ENCODE peak calls at places on chromosome 15, in ten cellular contexts. One of them, this sample, is unnamed.
A peak's percentile ranks its signal among the peaks of the same experiment; 100 is the strongest.

GRCh38 chr15:67670647-67671305 is 128.3 kb downstream of the MAP2K5 start:
- DNase-seq in WTC11: no peak
- DNase-seq in D341Med: no peak
- DNase-seq in cardiac muscle cell: peak; percentile 7
- DNase-seq in cardiac fibroblast: no peak
- DNase-seq in CD4-positive, alpha-beta T cell: no peak
- DNase-seq in NCI-H1105 treated with DMSO at 0.1 percent for 48 hours: no peak
- DNase-seq in HTR-8/SVneo: no peak
- DNase-seq in dermis microvascular lymphatic vessel endothelial cell: no peak
- DNase-seq in RWPE1: no peak
- DNase-seq in this sample: no peak

GRCh38 chr15:92809880-92810361 is 90.2 kb upstream of the CHD2 start:
- DNase-seq in CD4-positive, alpha-beta T cell: peak; percentile 22
- DNase-seq in WTC11: no peak
- DNase-seq in D341Med: no peak
- DNase-seq in NCI-H1105 treated with DMSO at 0.1 percent for 48 hours: peak; percentile 37
- DNase-seq in dermis microvascular lymphatic vessel endothelial cell: peak; percentile 63
- DNase-seq in cardiac muscle cell: peak; percentile 63
- DNase-seq in cardiac fibroblast: peak; percentile 65
- DNase-seq in HTR-8/SVneo: no peak
- DNase-seq in RWPE1: no peak
- DNase-seq in this sample: peak; percentile 28

GRCh38 chr15:100947760-100948429 is 28.7 kb downstream of the LRRK1 start:
- DNase-seq in HTR-8/SVneo: no peak
- DNase-seq in CD4-positive, alpha-beta T cell: no peak
- DNase-seq in cardiac fibroblast: no peak
- DNase-seq in WTC11: peak; percentile 36
- DNase-seq in NCI-H1105 treated with DMSO at 0.1 percent for 48 hours: no peak
- DNase-seq in dermis microvascular lymphatic vessel endothelial cell: peak; percentile 25
- DNase-seq in D341Med: no peak
- DNase-seq in RWPE1: no peak
- DNase-seq in cardiac muscle cell: no peak
- DNase-seq in this sample: no peak

GRCh38 chr15:100241572-100242479 is 99.9 kb downstream of the ADAMTS17 start:
- DNase-seq in CD4-positive, alpha-beta T cell: no peak
- DNase-seq in NCI-H1105 treated with DMSO at 0.1 percent for 48 hours: peak; percentile 11
- DNase-seq in dermis microvascular lymphatic vessel endothelial cell: no peak
- DNase-seq in cardiac fibroblast: peak; percentile 51
- DNase-seq in cardiac muscle cell: peak; percentile 80
- DNase-seq in WTC11: no peak
- DNase-seq in RWPE1: peak; percentile 55
- DNase-seq in D341Med: no peak
- DNase-seq in HTR-8/SVneo: peak; percentile 34
- DNase-seq in this sample: no peak

GRCh38 chr15:33200444-33200843 is 5.9 kb upstream of the FMN1 start:
- DNase-seq in D341Med: no peak
- DNase-seq in HTR-8/SVneo: no peak
- DNase-seq in NCI-H1105 treated with DMSO at 0.1 percent for 48 hours: no peak
- DNase-seq in dermis microvascular lymphatic vessel endothelial cell: no peak
- DNase-seq in WTC11: no peak
- DNase-seq in cardiac muscle cell: no peak
- DNase-seq in RWPE1: no peak
- DNase-seq in CD4-positive, alpha-beta T cell: no peak
- DNase-seq in cardiac fibroblast: no peak
- DNase-seq in this sample: no peak

GRCh38 chr15:52254331-52254730 is 41.3 kb downstream of the MYO5C start:
- DNase-seq in CD4-positive, alpha-beta T cell: no peak
- DNase-seq in RWPE1: no peak
- DNase-seq in D341Med: no peak
- DNase-seq in dermis microvascular lymphatic vessel endothelial cell: no peak
- DNase-seq in HTR-8/SVneo: no peak
- DNase-seq in NCI-H1105 treated with DMSO at 0.1 percent for 48 hours: no peak
- DNase-seq in cardiac muscle cell: no peak
- DNase-seq in WTC11: no peak
- DNase-seq in cardiac fibroblast: peak; percentile 17
- DNase-seq in this sample: no peak

GRCh38 chr15:40075298-40076044 is 33.2 kb downstream of the BMF start:
- DNase-seq in HTR-8/SVneo: no peak
- DNase-seq in dermis microvascular lymphatic vessel endothelial cell: peak; percentile 61
- DNase-seq in RWPE1: no peak
- DNase-seq in cardiac fibroblast: no peak
- DNase-seq in D341Med: no peak
- DNase-seq in CD4-positive, alpha-beta T cell: no peak
- DNase-seq in cardiac muscle cell: no peak
- DNase-seq in NCI-H1105 treated with DMSO at 0.1 percent for 48 hours: no peak
- DNase-seq in WTC11: no peak
- DNase-seq in this sample: no peak

GRCh38 chr15:72135719-72136118 is 17.5 kb downstream of the SENP8 start:
- DNase-seq in D341Med: no peak
- DNase-seq in cardiac fibroblast: no peak
- DNase-seq in HTR-8/SVneo: no peak
- DNase-seq in WTC11: no peak
- DNase-seq in dermis microvascular lymphatic vessel endothelial cell: no peak
- DNase-seq in NCI-H1105 treated with DMSO at 0.1 percent for 48 hours: peak; percentile 97
- DNase-seq in RWPE1: no peak
- DNase-seq in CD4-positive, alpha-beta T cell: no peak
- DNase-seq in cardiac muscle cell: no peak
- DNase-seq in this sample: no peak

GRCh38 chr15:74788716-74789151 is 6.9 kb downstream of the CSK start:
- DNase-seq in HTR-8/SVneo: no peak
- DNase-seq in dermis microvascular lymphatic vessel endothelial cell: no peak
- DNase-seq in D341Med: no peak
- DNase-seq in cardiac muscle cell: no peak
- DNase-seq in cardiac fibroblast: no peak
- DNase-seq in WTC11: peak; percentile 48
- DNase-seq in CD4-positive, alpha-beta T cell: peak; percentile 45
- DNase-seq in RWPE1: no peak
- DNase-seq in NCI-H1105 treated with DMSO at 0.1 percent for 48 hours: no peak
- DNase-seq in this sample: peak; percentile 67

GRCh38 chr15:40594429-40594836 is 384 bp downstream of the KNL1 start:
- DNase-seq in cardiac muscle cell: peak; percentile 57
- DNase-seq in WTC11: peak; percentile 71
- DNase-seq in HTR-8/SVneo: peak; percentile 54
- DNase-seq in NCI-H1105 treated with DMSO at 0.1 percent for 48 hours: peak; percentile 59
- DNase-seq in CD4-positive, alpha-beta T cell: no peak
- DNase-seq in D341Med: peak; percentile 82
- DNase-seq in dermis microvascular lymphatic vessel endothelial cell: peak; percentile 59
- DNase-seq in RWPE1: peak; percentile 73
- DNase-seq in cardiac fibroblast: peak; percentile 65
- DNase-seq in this sample: no peak

GRCh38 chr15:89051875-89052274 is 36.4 kb upstream of the ABHD2 start:
- DNase-seq in NCI-H1105 treated with DMSO at 0.1 percent for 48 hours: no peak
- DNase-seq in RWPE1: no peak
- DNase-seq in cardiac fibroblast: peak; percentile 98
- DNase-seq in cardiac muscle cell: peak; percentile 95
- DNase-seq in HTR-8/SVneo: no peak
- DNase-seq in dermis microvascular lymphatic vessel endothelial cell: peak; percentile 42
- DNase-seq in WTC11: no peak
- DNase-seq in CD4-positive, alpha-beta T cell: no peak
- DNase-seq in D341Med: no peak
- DNase-seq in this sample: no peak

GRCh38 chr15:65054333-65055200 is 9.4 kb downstream of the SLC51B start:
- DNase-seq in NCI-H1105 treated with DMSO at 0.1 percent for 48 hours: peak; percentile 60
- DNase-seq in cardiac fibroblast: peak; percentile 76
- DNase-seq in cardiac muscle cell: peak; percentile 79
- DNase-seq in dermis microvascular lymphatic vessel endothelial cell: peak; percentile 65
- DNase-seq in RWPE1: peak; percentile 75
- DNase-seq in HTR-8/SVneo: peak; percentile 81
- DNase-seq in CD4-positive, alpha-beta T cell: peak; percentile 48
- DNase-seq in WTC11: peak; percentile 86
- DNase-seq in D341Med: peak; percentile 89
- DNase-seq in this sample: peak; percentile 44

GRCh38 chr15:100790786-100791265 is 88.8 kb upstream of the ALDH1A3 start:
- DNase-seq in cardiac fibroblast: no peak
- DNase-seq in dermis microvascular lymphatic vessel endothelial cell: no peak
- DNase-seq in D341Med: no peak
- DNase-seq in NCI-H1105 treated with DMSO at 0.1 percent for 48 hours: no peak
- DNase-seq in RWPE1: no peak
- DNase-seq in CD4-positive, alpha-beta T cell: no peak
- DNase-seq in WTC11: no peak
- DNase-seq in HTR-8/SVneo: no peak
- DNase-seq in cardiac muscle cell: no peak
- DNase-seq in this sample: no peak

GRCh38 chr15:95837605-95838004 is 492.9 kb upstream of the NR2F2 start:
- DNase-seq in NCI-H1105 treated with DMSO at 0.1 percent for 48 hours: no peak
- DNase-seq in RWPE1: no peak
- DNase-seq in dermis microvascular lymphatic vessel endothelial cell: no peak
- DNase-seq in D341Med: no peak
- DNase-seq in CD4-positive, alpha-beta T cell: no peak
- DNase-seq in cardiac fibroblast: no peak
- DNase-seq in cardiac muscle cell: no peak
- DNase-seq in WTC11: no peak
- DNase-seq in HTR-8/SVneo: no peak
- DNase-seq in this sample: no peak

GRCh38 chr15:76336254-76337046 is at the start of gene ISL2:
- DNase-seq in D341Med: peak; percentile 96
- DNase-seq in NCI-H1105 treated with DMSO at 0.1 percent for 48 hours: peak; percentile 71
- DNase-seq in cardiac muscle cell: peak; percentile 91
- DNase-seq in HTR-8/SVneo: peak; percentile 96
- DNase-seq in cardiac fibroblast: peak; percentile 72
- DNase-seq in dermis microvascular lymphatic vessel endothelial cell: peak; percentile 65
- DNase-seq in CD4-positive, alpha-beta T cell: peak; percentile 21
- DNase-seq in WTC11: peak; percentile 97
- DNase-seq in RWPE1: peak; percentile 100
- DNase-seq in this sample: no peak

GRCh38 chr15:68633181-68634121 is 54.7 kb downstream of the CORO2B start:
- DNase-seq in CD4-positive, alpha-beta T cell: no peak
- DNase-seq in cardiac muscle cell: no peak
- DNase-seq in HTR-8/SVneo: no peak
- DNase-seq in cardiac fibroblast: no peak
- DNase-seq in WTC11: no peak
- DNase-seq in RWPE1: no peak
- DNase-seq in dermis microvascular lymphatic vessel endothelial cell: no peak
- DNase-seq in NCI-H1105 treated with DMSO at 0.1 percent for 48 hours: no peak
- DNase-seq in D341Med: no peak
- DNase-seq in this sample: no peak

GRCh38 chr15:29968099-29968892 is 114.5 kb upstream of the GOLGA8J start:
- DNase-seq in HTR-8/SVneo: no peak
- DNase-seq in CD4-positive, alpha-beta T cell: no peak
- DNase-seq in WTC11: peak; percentile 54
- DNase-seq in dermis microvascular lymphatic vessel endothelial cell: peak; percentile 29
- DNase-seq in cardiac muscle cell: no peak
- DNase-seq in RWPE1: peak; percentile 30
- DNase-seq in D341Med: peak; percentile 74
- DNase-seq in cardiac fibroblast: no peak
- DNase-seq in NCI-H1105 treated with DMSO at 0.1 percent for 48 hours: peak; percentile 6
- DNase-seq in this sample: no peak

GRCh38 chr15:38190501-38190900 is 62.1 kb upstream of the SPRED1 start:
- DNase-seq in NCI-H1105 treated with DMSO at 0.1 percent for 48 hours: no peak
- DNase-seq in HTR-8/SVneo: no peak
- DNase-seq in WTC11: no peak
- DNase-seq in cardiac muscle cell: no peak
- DNase-seq in CD4-positive, alpha-beta T cell: no peak
- DNase-seq in RWPE1: peak; percentile 13
- DNase-seq in D341Med: no peak
- DNase-seq in cardiac fibroblast: no peak
- DNase-seq in dermis microvascular lymphatic vessel endothelial cell: no peak
- DNase-seq in this sample: no peak

GRCh38 chr15:32834156-32834555 is 116.4 kb downstream of the GREM1 start:
- DNase-seq in WTC11: no peak
- DNase-seq in dermis microvascular lymphatic vessel endothelial cell: no peak
- DNase-seq in cardiac muscle cell: no peak
- DNase-seq in CD4-positive, alpha-beta T cell: no peak
- DNase-seq in D341Med: no peak
- DNase-seq in HTR-8/SVneo: no peak
- DNase-seq in NCI-H1105 treated with DMSO at 0.1 percent for 48 hours: no peak
- DNase-seq in cardiac fibroblast: no peak
- DNase-seq in RWPE1: no peak
- DNase-seq in this sample: no peak

GRCh38 chr15:81221449-81221848 is 24.8 kb downstream of the IL16 start:
- DNase-seq in dermis microvascular lymphatic vessel endothelial cell: no peak
- DNase-seq in cardiac muscle cell: peak; percentile 43
- DNase-seq in WTC11: no peak
- DNase-seq in NCI-H1105 treated with DMSO at 0.1 percent for 48 hours: no peak
- DNase-seq in D341Med: no peak
- DNase-seq in CD4-positive, alpha-beta T cell: no peak
- DNase-seq in RWPE1: no peak
- DNase-seq in HTR-8/SVneo: no peak
- DNase-seq in cardiac fibroblast: no peak
- DNase-seq in this sample: no peak

GRCh38 chr15:38868326-38869114 is 303.9 kb upstream of the RASGRP1 start:
- DNase-seq in cardiac muscle cell: peak; percentile 72
- DNase-seq in NCI-H1105 treated with DMSO at 0.1 percent for 48 hours: no peak
- DNase-seq in cardiac fibroblast: peak; percentile 97
- DNase-seq in D341Med: no peak
- DNase-seq in RWPE1: peak; percentile 83
- DNase-seq in dermis microvascular lymphatic vessel endothelial cell: peak; percentile 90
- DNase-seq in CD4-positive, alpha-beta T cell: no peak
- DNase-seq in HTR-8/SVneo: peak; percentile 63
- DNase-seq in WTC11: no peak
- DNase-seq in this sample: no peak

GRCh38 chr15:60660290-60661051 is 181.5 kb upstream of the ICE2 start:
- DNase-seq in dermis microvascular lymphatic vessel endothelial cell: peak; percentile 40
- DNase-seq in WTC11: no peak
- DNase-seq in CD4-positive, alpha-beta T cell: no peak
- DNase-seq in NCI-H1105 treated with DMSO at 0.1 percent for 48 hours: no peak
- DNase-seq in D341Med: peak; percentile 56
- DNase-seq in RWPE1: peak; percentile 79
- DNase-seq in cardiac muscle cell: peak; percentile 81
- DNase-seq in HTR-8/SVneo: no peak
- DNase-seq in cardiac fibroblast: peak; percentile 84
- DNase-seq in this sample: no peak

GRCh38 chr15:69664572-69665326 is 212.1 kb downstream of the RPLP1 start:
- DNase-seq in cardiac fibroblast: no peak
- DNase-seq in NCI-H1105 treated with DMSO at 0.1 percent for 48 hours: peak; percentile 96
- DNase-seq in CD4-positive, alpha-beta T cell: no peak
- DNase-seq in RWPE1: no peak
- DNase-seq in WTC11: no peak
- DNase-seq in D341Med: peak; percentile 20
- DNase-seq in HTR-8/SVneo: no peak
- DNase-seq in cardiac muscle cell: no peak
- DNase-seq in dermis microvascular lymphatic vessel endothelial cell: no peak
- DNase-seq in this sample: no peak

GRCh38 chr15:39931615-39932014 is 2.3 kb upstream of the EIF2AK4 start:
- DNase-seq in WTC11: no peak
- DNase-seq in D341Med: no peak
- DNase-seq in cardiac fibroblast: peak; percentile 31
- DNase-seq in dermis microvascular lymphatic vessel endothelial cell: peak; percentile 18
- DNase-seq in HTR-8/SVneo: no peak
- DNase-seq in cardiac muscle cell: peak; percentile 46
- DNase-seq in CD4-positive, alpha-beta T cell: no peak
- DNase-seq in RWPE1: no peak
- DNase-seq in NCI-H1105 treated with DMSO at 0.1 percent for 48 hours: no peak
- DNase-seq in this sample: no peak

GRCh38 chr15:55334371-55334770 is 15.3 kb downstream of the PIGB start:
- DNase-seq in cardiac fibroblast: no peak
- DNase-seq in D341Med: no peak
- DNase-seq in dermis microvascular lymphatic vessel endothelial cell: no peak
- DNase-seq in CD4-positive, alpha-beta T cell: no peak
- DNase-seq in RWPE1: no peak
- DNase-seq in HTR-8/SVneo: no peak
- DNase-seq in WTC11: no peak
- DNase-seq in cardiac muscle cell: no peak
- DNase-seq in NCI-H1105 treated with DMSO at 0.1 percent for 48 hours: no peak
- DNase-seq in this sample: no peak

GRCh38 chr15:76235186-76235826 is 76.0 kb downstream of the ETFA start:
- DNase-seq in cardiac fibroblast: peak; percentile 66
- DNase-seq in dermis microvascular lymphatic vessel endothelial cell: peak; percentile 59
- DNase-seq in D341Med: peak; percentile 50
- DNase-seq in RWPE1: peak; percentile 22
- DNase-seq in HTR-8/SVneo: peak; percentile 40
- DNase-seq in NCI-H1105 treated with DMSO at 0.1 percent for 48 hours: peak; percentile 27
- DNase-seq in CD4-positive, alpha-beta T cell: no peak
- DNase-seq in WTC11: no peak
- DNase-seq in cardiac muscle cell: peak; percentile 66
- DNase-seq in this sample: no peak

GRCh38 chr15:36079021-36079420 is 500.4 kb upstream of the CDIN1 start:
- DNase-seq in cardiac muscle cell: no peak
- DNase-seq in NCI-H1105 treated with DMSO at 0.1 percent for 48 hours: no peak
- DNase-seq in D341Med: no peak
- DNase-seq in WTC11: no peak
- DNase-seq in HTR-8/SVneo: no peak
- DNase-seq in cardiac fibroblast: no peak
- DNase-seq in RWPE1: no peak
- DNase-seq in CD4-positive, alpha-beta T cell: no peak
- DNase-seq in dermis microvascular lymphatic vessel endothelial cell: no peak
- DNase-seq in this sample: no peak